ENCODE peak calls at places on chromosomes 2 and 18, in ten cellular contexts. I is non-pigmented ciliary epithelial cell; P is Calu3; O is amniotic stem cell; H is GM23248; B is NCI-H1105 treated with DMSO at 0.1 percent for 48 hours; S is activated CD8-positive, alpha-beta memory T cell treated with anti-CD3 and anti-CD28 coated beads for 48 hours; G is stimulated activated CD8-positive, alpha-beta memory T cell treated with anti-CD3 and anti-CD28 coated beads, Interleukin-7, amount 100 ng/mL, for 24 hours; C is upper lobe of left lung; R is GM12892. U is an unnamed sample.

GRCh38 chr2:102304268-102304667 is 7.1 kb upstream of the IL1RL1 start:
- DNase-seq in I (no peak), P (no peak), O (no peak), H (peak), B (no peak), S (no peak), G (no peak), C (no peak), R (no peak), U (no peak)

GRCh38 chr2:237150831-237151230 is 65.1 kb downstream of the COPS8 start:
- DNase-seq in I (no peak), P (no peak), O (no peak), H (no peak), B (peak), S (no peak), G (no peak), C (no peak), R (no peak), U (no peak)

GRCh38 chr2:95056461-95057459 is 31.3 kb downstream of the MAL start:
- DNase-seq in I (no peak), P (no peak), O (no peak), H (peak), B (no peak), S (no peak), G (no peak), C (peak), R (no peak), U (no peak)

GRCh38 chr2:143686585-143687164 is 557.5 kb downstream of the ARHGAP15 start:
- DNase-seq in I (no peak), P (peak), O (no peak), H (peak), B (peak), S (no peak), G (no peak), C (no peak), R (no peak), U (no peak)

GRCh38 chr2:173291412-173291811 is 63.3 kb upstream of the CDCA7 start:
- DNase-seq in I (no peak), P (no peak), O (no peak), H (no peak), B (no peak), S (no peak), G (no peak), C (no peak), R (no peak), U (no peak)

GRCh38 chr2:160411955-160412354 is 81.7 kb downstream of the RBMS1 start:
- DNase-seq in I (no peak), P (no peak), O (no peak), H (no peak), B (no peak), S (no peak), G (no peak), C (no peak), R (no peak), U (no peak)

GRCh38 chr18:67705748-67706147 is 189.2 kb upstream of the DSEL start:
- DNase-seq in I (no peak), P (no peak), O (no peak), H (no peak), B (no peak), S (no peak), G (no peak), C (no peak), R (no peak), U (no peak)

GRCh38 chr18:56952026-56952425 is 194.9 kb upstream of the BOD1L2 start:
- DNase-seq in I (no peak), P (peak), O (no peak), H (no peak), B (no peak), S (no peak), G (no peak), C (no peak), R (no peak), U (no peak)

GRCh38 chr2:145020694-145021093 is 500.8 kb upstream of the ZEB2 start:
- DNase-seq in I (no peak), P (no peak), O (no peak), H (peak), B (no peak), S (no peak), G (no peak), C (no peak), R (no peak), U (no peak)

GRCh38 chr2:7010376-7010775 is 93.2 kb downstream of the RNF144A start:
- DNase-seq in I (peak), P (no peak), O (no peak), H (peak), B (no peak), S (no peak), G (no peak), C (no peak), R (no peak), U (no peak)

GRCh38 chr18:64415218-64415617 is 266.3 kb upstream of the LINC00305 start:
- DNase-seq in I (no peak), P (no peak), O (no peak), H (no peak), B (no peak), S (no peak), G (no peak), C (no peak), R (no peak), U (no peak)

GRCh38 chr2:229164545-229165249 is 106.4 kb downstream of the PID1 start:
- DNase-seq in I (no peak), P (no peak), O (no peak), H (peak), B (no peak), S (no peak), G (no peak), C (no peak), R (no peak), U (no peak)

GRCh38 chr2:161982548-161982947 is 91.5 kb downstream of the DPP4 start:
- DNase-seq in I (no peak), P (no peak), O (no peak), H (no peak), B (no peak), S (no peak), G (no peak), C (no peak), R (no peak), U (no peak)

GRCh38 chr2:168427451-168427850 is 28.6 kb upstream of the CERS6 start:
- DNase-seq in I (peak), P (no peak), O (peak), H (peak), B (no peak), S (no peak), G (no peak), C (no peak), R (no peak), U (no peak)

GRCh38 chr18:58639751-58640427 is 11.0 kb upstream of the ALPK2 start:
- DNase-seq in I (no peak), P (no peak), O (no peak), H (peak), B (no peak), S (no peak), G (no peak), C (no peak), R (no peak), U (no peak)